ENCODE peak calls at places on chromosomes 4 and X, in seven cellular contexts. B, T, U, K, F, I and E are unnamed samples.

GRCh38 chr4:78652282-78652876 is 100.8 kb downstream of the ANXA3 start:
- DNase-seq in K (no peak), I (no peak), F (no peak), B (no peak), U (no peak), T (no peak), E (no peak)

GRCh38 chr4:153464068-153464467 is 2.1 kb upstream of the TMEM131L start:
- DNase-seq in T (no peak), I (no peak), F (no peak), K (no peak), B (no peak), U (peak), E (no peak)

GRCh38 chr4:8697826-8698225 is 105.3 kb downstream of the CPZ start:
- DNase-seq in K (no peak), F (no peak), I (no peak), T (no peak), U (no peak), B (no peak), E (no peak)

GRCh38 chrX:626745-627509 is 3.7 kb upstream of the SHOX start:
- DNase-seq in B (no peak), T (no peak), I (no peak), F (no peak), U (no peak), K (no peak), E (no peak)

GRCh38 chr4:132332932-132333722 is 816.0 kb upstream of the PCDH10 start:
- DNase-seq in B (peak), I (no peak), F (peak), T (no peak), U (peak), K (no peak), E (peak)

GRCh38 chrX:123489011-123489410 is 243.8 kb downstream of the THOC2 start:
- DNase-seq in F (no peak), K (no peak), I (no peak), B (no peak), U (no peak), T (no peak), E (no peak)

GRCh38 chr4:110196206-110196870 is 2.1 kb downstream of the ELOVL6 start:
- DNase-seq in U (peak), T (peak), F (peak), B (peak), I (peak), K (no peak), E (no peak)

GRCh38 chr4:153233761-153234371 is 29.6 kb downstream of the TRIM2 start:
- DNase-seq in I (no peak), B (no peak), F (no peak), U (no peak), K (no peak), T (no peak), E (peak)

GRCh38 chr4:72375050-72375736 is 193.8 kb downstream of the ADAMTS3 start:
- DNase-seq in U (peak), B (no peak), F (no peak), T (no peak), I (no peak), K (no peak), E (no peak)

GRCh38 chr4:111689214-111689613 is 456.0 kb upstream of the FAM241A start:
- DNase-seq in I (no peak), F (no peak), B (no peak), U (no peak), T (no peak), K (no peak), E (no peak)

GRCh38 chr4:147707892-147708672 is 23.8 kb upstream of the ARHGAP10 start:
- DNase-seq in T (peak), B (peak), K (no peak), U (peak), F (peak), I (peak), E (peak)

GRCh38 chr4:2762048-2762447 is 5.9 kb upstream of the TNIP2 start:
- DNase-seq in F (no peak), T (no peak), B (no peak), U (no peak), I (no peak), K (no peak), E (no peak)

GRCh38 chrX:118973389-118974087 is 880 bp upstream of the LONRF3 start:
- DNase-seq in B (no peak), K (no peak), U (no peak), T (no peak), I (no peak), F (no peak), E (no peak)

GRCh38 chrX:118976599-118977340 is 2.4 kb downstream of the LONRF3 start:
- DNase-seq in T (no peak), F (no peak), I (no peak), K (no peak), B (peak), U (no peak), E (no peak)

GRCh38 chrX:118975831-118976598 is 1.6 kb downstream of the LONRF3 start:
- DNase-seq in I (no peak), T (peak), K (no peak), F (peak), U (peak), B (peak), E (no peak)

GRCh38 chrX:118974088-118974907 is at the start of gene LONRF3:
- DNase-seq in I (no peak), B (no peak), K (no peak), T (no peak), U (peak), F (peak), E (no peak)

DNA sequence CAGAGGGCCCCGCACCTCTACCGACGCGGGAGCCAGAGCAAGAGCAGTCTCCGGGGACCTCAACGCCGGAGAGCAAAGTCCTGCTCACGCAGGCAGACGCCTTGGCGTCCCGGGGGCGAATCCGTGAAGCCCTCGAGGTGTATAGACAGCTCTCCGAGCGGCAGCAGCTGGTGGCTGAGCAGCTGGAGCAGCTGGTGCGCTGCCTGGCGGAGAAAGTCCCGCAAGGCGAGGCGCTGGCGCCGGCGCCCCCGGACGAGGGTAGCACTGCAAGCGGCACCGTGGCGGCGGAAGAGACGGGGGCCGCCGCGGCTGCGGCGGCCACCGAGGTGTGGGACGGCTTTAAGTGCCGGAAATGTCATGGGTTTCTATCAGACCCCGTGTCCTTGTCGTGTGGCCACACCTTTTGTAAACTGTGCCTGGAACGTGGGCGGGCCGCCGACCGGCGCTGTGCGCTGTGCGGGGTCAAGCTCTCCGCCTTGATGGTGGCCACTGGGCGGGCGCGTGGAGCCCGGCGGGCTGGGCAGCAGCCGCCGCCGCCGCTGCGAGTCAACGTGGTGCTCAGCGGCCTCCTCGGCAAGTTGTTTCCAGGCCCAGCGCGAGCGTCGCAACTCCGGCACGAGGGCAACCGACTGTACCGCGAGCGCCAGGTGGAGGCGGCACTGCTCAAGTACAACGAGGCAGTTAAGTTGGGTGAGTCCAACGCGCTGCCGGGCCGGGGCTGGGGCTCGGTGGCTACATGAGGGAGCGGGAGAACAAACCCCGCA is 672 bp downstream of the LONRF3 start:
- DNase-seq in F (peak), K (no peak), B (peak), T (peak), U (peak), I (no peak), E (no peak)
- TF ChIP-seq SP1 in F (no peak), K (no peak), B (no peak), T (no peak), U (no peak), I (no peak), E (no peak)

DNA sequence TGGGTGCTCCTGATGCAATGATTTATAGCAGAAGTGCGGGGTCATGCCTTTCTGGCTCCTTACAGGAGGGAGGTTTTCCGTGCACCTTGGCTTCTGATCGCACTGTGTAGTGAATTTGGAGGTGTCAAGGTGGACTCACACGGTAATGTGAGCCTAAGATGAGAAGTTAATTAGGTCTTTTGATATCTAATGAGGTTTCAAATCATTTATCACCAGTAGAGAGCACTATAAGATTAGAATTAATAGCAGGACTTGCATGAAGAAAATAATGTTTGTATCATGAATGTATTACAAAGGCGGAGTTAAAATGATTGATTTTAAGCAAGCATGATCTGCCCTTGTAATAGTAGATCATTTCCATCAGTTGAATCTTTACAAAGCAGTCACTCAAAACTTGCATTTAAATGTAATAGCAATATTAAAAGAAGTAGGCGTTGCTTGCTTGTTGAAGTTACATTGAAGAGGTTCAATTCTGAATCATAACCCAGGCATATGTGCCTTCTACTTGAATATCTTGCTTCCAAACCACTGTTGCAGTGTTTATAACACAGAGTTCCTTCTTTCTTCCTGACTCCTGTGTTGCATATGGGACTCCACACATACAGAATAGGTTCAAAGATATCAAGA is 152.1 kb downstream of the FMR1NB start:
- DNase-seq in F (no peak), U (no peak), K (no peak), T (no peak), B (no peak), I (no peak), E (no peak)
- TF ChIP-seq SP1 in F (no peak), U (no peak), K (no peak), T (no peak), B (no peak), I (no peak), E (no peak)

GRCh38 chr4:6671648-6672047 is 22.0 kb upstream of the S100P start:
- DNase-seq in B (no peak), K (no peak), F (no peak), I (no peak), U (no peak), T (no peak), E (no peak)

GRCh38 chr4:6676722-6677558 is 16.7 kb upstream of the S100P start:
- DNase-seq in I (no peak), B (no peak), U (no peak), T (no peak), F (no peak), K (no peak), E (no peak)

GRCh38 chr4:6673660-6674499 is 19.8 kb upstream of the S100P start:
- DNase-seq in T (peak), I (peak), K (peak), U (peak), B (peak), F (peak), E (peak)

GRCh38 chr4:6672131-6672530 is 21.5 kb upstream of the S100P start:
- DNase-seq in B (no peak), F (no peak), K (no peak), I (no peak), U (no peak), T (no peak), E (no peak)

DNA sequence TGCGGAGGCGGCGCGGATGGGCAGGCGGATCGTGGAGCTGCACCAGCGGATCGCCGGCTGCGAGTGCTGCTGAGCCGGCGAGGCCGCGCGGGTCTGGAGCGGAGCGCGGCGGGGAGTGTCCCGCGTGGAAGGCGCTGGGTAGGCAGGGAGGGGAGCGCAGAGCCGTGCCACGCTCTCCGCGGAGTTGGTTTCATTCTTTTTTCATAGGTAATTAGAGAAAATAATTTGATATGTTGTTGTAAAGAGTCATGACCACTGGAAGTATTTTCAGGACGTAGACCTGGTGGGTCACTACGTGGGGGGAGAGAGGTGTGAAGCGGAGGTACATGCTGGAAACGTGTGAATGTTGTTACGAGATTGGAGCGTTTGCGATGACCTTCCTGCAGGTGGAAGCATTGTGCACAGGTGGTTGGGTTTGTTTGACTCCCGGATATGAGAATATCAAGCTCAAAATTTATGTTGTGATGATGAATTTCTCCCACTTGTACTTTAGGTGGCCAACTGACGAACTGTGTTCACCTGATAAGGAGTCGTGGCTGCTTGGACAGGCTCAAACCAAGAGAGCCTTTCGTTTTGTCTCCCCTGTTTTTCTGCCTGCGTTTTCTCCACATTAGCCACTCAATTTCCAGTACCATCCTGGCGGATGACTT is 19.1 kb upstream of the S100P start:
- DNase-seq in B (no peak), U (peak), I (no peak), F (peak), T (no peak), K (peak), E (peak)
- TF ChIP-seq SP1 in B (no peak), U (no peak), I (no peak), F (no peak), T (no peak), K (no peak), E (no peak)

GRCh38 chr4:44914223-44914622 is 187.9 kb upstream of the GNPDA2 start:
- DNase-seq in K (no peak), B (no peak), I (no peak), U (no peak), T (no peak), F (no peak), E (no peak)

GRCh38 chr4:44912980-44913379 is 186.6 kb upstream of the GNPDA2 start:
- DNase-seq in K (no peak), U (no peak), F (no peak), I (no peak), T (no peak), B (no peak), E (no peak)

DNA sequence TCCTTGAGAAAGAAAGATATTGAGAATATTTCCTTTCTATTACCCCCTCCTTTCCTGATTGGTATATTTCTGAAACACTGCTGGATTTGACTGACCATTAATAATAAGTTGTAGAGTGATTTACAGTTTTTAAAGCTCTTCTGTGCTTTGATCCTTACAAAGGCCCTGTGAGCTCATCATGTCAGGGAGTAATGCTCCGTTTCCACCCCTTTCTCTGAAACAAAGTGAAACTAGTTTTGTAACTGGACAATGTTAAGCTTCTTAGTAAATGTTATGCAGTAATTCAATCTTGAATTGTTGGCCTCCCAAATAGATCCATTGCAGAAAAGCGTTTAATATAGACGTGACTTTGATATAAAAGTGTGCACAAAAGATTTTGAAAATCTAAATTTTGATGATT is 190.1 kb upstream of the GNPDA2 start:
- DNase-seq in F (no peak), B (no peak), K (no peak), I (no peak), U (no peak), T (no peak), E (no peak)
- TF ChIP-seq SP1 in F (no peak), B (no peak), K (no peak), I (no peak), U (no peak), T (no peak), E (no peak)

DNA sequence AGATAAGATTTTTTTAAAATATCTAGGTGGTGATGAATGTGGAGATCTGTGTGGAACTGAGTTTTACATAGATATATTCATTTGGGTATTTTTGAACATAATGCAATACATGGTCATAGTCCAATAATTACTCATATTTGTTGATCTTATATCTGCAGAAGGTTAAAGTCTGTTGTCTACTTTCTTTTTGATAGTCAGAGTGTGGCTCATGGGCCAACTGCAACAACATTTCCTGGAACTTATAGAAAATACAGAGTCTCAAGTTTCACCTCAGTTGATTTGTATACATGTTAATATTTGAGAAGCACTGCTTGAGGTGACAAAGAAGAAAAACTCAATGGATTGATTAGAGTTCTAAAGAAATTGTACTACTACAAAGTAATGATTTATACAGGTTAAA is 408.4 kb downstream of the ARAP2 start:
- DNase-seq in U (no peak), T (no peak), F (no peak), B (no peak), K (no peak), I (no peak), E (no peak)
- TF ChIP-seq SP1 in U (no peak), T (no peak), F (no peak), B (no peak), K (no peak), I (no peak), E (no peak)

GRCh38 chr4:177005801-177006230 is 213.1 kb upstream of the VEGFC start:
- DNase-seq in B (no peak), I (no peak), U (no peak), F (no peak), T (no peak), K (no peak), E (no peak)

GRCh38 chr4:176999943-177000543 is 207.3 kb upstream of the VEGFC start:
- DNase-seq in U (no peak), K (no peak), B (no peak), F (no peak), T (no peak), I (no peak), E (no peak)

GRCh38 chr4:177006331-177006730 is 213.6 kb upstream of the VEGFC start:
- DNase-seq in T (no peak), I (no peak), U (no peak), K (no peak), F (no peak), B (no peak), E (no peak)

DNA sequence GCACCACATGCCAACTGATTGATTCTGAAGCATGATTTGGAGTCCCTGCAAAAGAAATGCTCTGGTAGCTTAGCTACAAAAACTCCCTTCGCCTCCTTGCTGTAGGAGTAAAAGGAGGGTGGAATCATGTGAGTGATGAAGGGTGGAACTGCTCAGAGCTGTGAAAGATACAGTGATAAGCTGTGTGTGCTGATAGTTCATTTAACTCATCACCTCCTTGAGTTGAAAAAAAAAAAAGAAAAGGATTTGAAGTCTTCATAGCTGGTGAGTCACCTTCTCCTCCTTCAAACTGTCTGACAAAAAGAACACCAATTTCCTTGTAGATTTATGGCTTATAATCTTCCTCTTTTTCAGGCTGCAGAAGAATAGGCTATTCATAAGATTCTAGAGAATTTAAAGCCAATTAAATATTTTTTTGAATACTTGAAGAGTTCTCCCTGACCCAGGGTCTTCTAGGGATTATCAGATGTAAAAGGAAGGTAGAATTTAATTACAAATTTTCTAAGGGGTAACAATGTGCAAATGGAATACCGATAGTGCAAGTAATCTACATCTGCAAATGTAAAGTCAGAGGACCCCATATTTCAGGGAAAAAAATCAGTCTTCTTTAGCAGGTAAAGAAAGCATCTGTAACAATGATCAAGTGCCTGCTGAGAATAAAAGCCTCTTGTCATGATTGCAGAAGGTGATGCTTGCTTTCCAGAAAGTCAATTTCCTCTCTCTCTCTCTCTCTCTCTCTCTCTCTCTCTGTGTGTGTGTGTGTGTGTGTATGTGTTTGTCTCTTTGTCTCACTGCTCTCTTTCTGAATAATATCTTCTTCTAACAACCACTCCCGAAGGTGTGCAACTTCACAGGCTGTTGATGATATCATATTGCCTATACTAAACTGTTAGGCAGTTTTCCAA is 208.8 kb upstream of the VEGFC start:
- DNase-seq in K (no peak), F (no peak), B (no peak), U (no peak), I (no peak), T (no peak), E (no peak)
- TF ChIP-seq SP1 in K (no peak), F (no peak), B (no peak), U (no peak), I (no peak), T (no peak), E (no peak)

DNA sequence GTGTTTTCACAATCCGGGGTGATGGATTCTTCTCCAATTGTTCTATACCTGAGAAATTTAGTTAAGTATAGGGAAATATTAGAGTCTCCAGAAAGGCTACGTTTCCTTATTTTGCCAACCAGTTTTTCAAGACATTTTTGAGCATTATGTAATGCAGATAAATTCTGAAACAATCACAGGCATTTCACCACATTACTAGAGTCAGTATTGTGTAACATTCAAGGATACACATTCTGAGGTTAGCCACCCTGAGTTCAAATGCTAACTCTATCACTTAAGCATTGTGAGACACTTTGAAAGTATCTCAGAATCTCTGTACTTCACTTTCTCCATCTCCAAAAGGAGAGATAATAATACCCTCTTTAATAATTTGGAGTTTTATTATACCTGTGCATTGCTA is 10.6 kb downstream of the SULT1B1 start:
- DNase-seq in F (no peak), I (no peak), K (no peak), U (no peak), B (no peak), T (no peak), E (no peak)
- TF ChIP-seq SP1 in F (no peak), I (no peak), K (no peak), U (no peak), B (no peak), T (no peak), E (no peak)